ENCODE peak calls at places on chromosome 15, in six cellular contexts. W is CD8-positive, alpha-beta memory T cell; T is keratinocyte; S is IMR-90; F is Peyer's patch; G is sigmoid colon. C is an unnamed sample. For H3K36me3 and H3K9me3, the result is how much of the 10 kb centered on the place peaks cover.

GRCh38 chr15:75363786-75364185 is 4.6 kb downstream of the MAN2C1 start:
- DNase-seq in F (no peak), G (no peak), T (no peak), S (no peak), W (no peak), C (no peak)

GRCh38 chr15:90597477-90598052 is 67.8 kb downstream of the CRTC3 start:
- DNase-seq in S (no peak), T (no peak), F (no peak), G (no peak), W (peak), C (no peak)

GRCh38 chr15:68583936-68584703 is 5.3 kb downstream of the CORO2B start:
- DNase-seq in F (no peak), W (no peak), G (no peak), S (no peak), T (no peak), C (peak)

GRCh38 chr15:70856884-70857546 is 3.1 kb upstream of the LARP6 start:
- DNase-seq in S (peak), T (peak), G (peak), W (no peak), F (no peak), C (peak)

GRCh38 chr15:78804391-78804792 is 6.9 kb downstream of the ADAMTS7 start:
- DNase-seq in W (no peak), F (no peak), T (no peak), G (no peak), S (no peak), C (no peak)

GRCh38 chr15:35484231-35484945 is 61.6 kb downstream of the DPH6 start:
- DNase-seq in S (no peak), W (no peak), F (no peak), T (no peak), G (no peak), C (no peak)

GRCh38 chr15:63403254-63403945 is 21.8 kb upstream of the CA12 start:
- DNase-seq in T (no peak), W (no peak), G (no peak), F (no peak), S (no peak), C (no peak)

GRCh38 chr15:50939911-50940310 is 31.4 kb downstream of the AP4E1 start:
- DNase-seq in G (no peak), T (no peak), W (no peak), F (no peak), S (peak), C (no peak)

GRCh38 chr15:35308802-35309201 is 223.7 kb upstream of the NANOGP8 start:
- DNase-seq in G (peak), W (no peak), S (peak), T (no peak), F (no peak), C (no peak)

GRCh38 chr15:21261396-21261964 is 178.8 kb downstream of the POTEB3 start:
- DNase-seq in G (peak), S (no peak), F (no peak), W (no peak), T (no peak), C (no peak)

GRCh38 chr15:69930754-69931153 is 167.0 kb downstream of the TLE3 start:
- DNase-seq in G (no peak), F (no peak), W (no peak), S (no peak), T (no peak), C (peak)

GRCh38 chr15:72934006-72934405 is 118.3 kb upstream of the NEO1 start:
- DNase-seq in T (no peak), S (peak), G (no peak), W (no peak), F (no peak), C (no peak)

GRCh38 chr15:79416876-79417275 is 15.3 kb upstream of the MINAR1 start:
- DNase-seq in G (no peak), T (no peak), F (no peak), W (no peak), S (no peak), C (no peak)

GRCh38 chr15:69723404-69724097 is 270.9 kb downstream of the RPLP1 start:
- DNase-seq in S (no peak), F (no peak), T (no peak), G (peak), W (no peak), C (no peak)

GRCh38 chr15:74793135-74794028 is 11.5 kb downstream of the CSK start:
- DNase-seq in S (no peak), G (peak), W (peak), F (peak), T (no peak), C (no peak)

GRCh38 chr15:65512807-65513416 is 4.6 kb downstream of the DPP8 start:
- DNase-seq in G (peak), W (peak), F (no peak), S (no peak), T (no peak), C (peak)

GRCh38 chr15:88247914-88248313 is 8.6 kb downstream of the NTRK3 start:
- DNase-seq in T (no peak), W (no peak), F (no peak), S (no peak), G (no peak), C (no peak)

GRCh38 chr15:83436513-83437158 is 10.5 kb upstream of the SH3GL3 start:
- DNase-seq in F (no peak), T (no peak), W (no peak), G (no peak), S (peak), C (no peak)

GRCh38 chr15:27601239-27601942 is 497.7 kb downstream of the OCA2 start:
- DNase-seq in S (no peak), T (no peak), F (no peak), W (no peak), G (no peak), C (no peak)

GRCh38 chr15:23033979-23034378 is 5.4 kb downstream of the TUBGCP5 start:
- DNase-seq in T (no peak), S (no peak), W (no peak), F (no peak), G (no peak), C (no peak)

GRCh38 chr15:79154491-79155182 is 64.1 kb upstream of the RASGRF1 start:
- DNase-seq in G (no peak), T (no peak), S (no peak), W (no peak), F (no peak), C (no peak)

GRCh38 chr15:30922469-30923311 is 19.0 kb downstream of the FAN1 start:
- DNase-seq in S (peak), G (peak), W (no peak), T (no peak), F (no peak), C (no peak)

GRCh38 chr15:37099321-37100108 is 834 bp downstream of the MEIS2 start:
- DNase-seq in F (no peak), S (peak), W (no peak), G (peak), T (no peak), C (no peak)

GRCh38 chr15:31360843-31361763 is 34.5 kb downstream of the KLF13 start:
- DNase-seq in T (no peak), W (peak), G (no peak), F (peak), S (no peak), C (no peak)

GRCh38 chr15:81386947-81387346 is 12.9 kb upstream of the TMC3 start:
- DNase-seq in F (no peak), S (peak), T (no peak), G (no peak), W (no peak), C (no peak)

GRCh38 chr15:82263350-82263749 is 732 bp downstream of the SAXO2 start:
- DNase-seq in W (no peak), F (no peak), S (no peak), T (no peak), G (no peak), C (no peak)

GRCh38 chr15:54017911-54018310 is 39.7 kb downstream of the UNC13C start:
- DNase-seq in W (no peak), F (no peak), G (no peak), S (no peak), T (no peak), C (no peak)

GRCh38 chr15:31752905-31753304 is 277.4 kb upstream of the CHRNA7 start:
- DNase-seq in F (no peak), G (no peak), W (no peak), T (no peak), S (no peak), C (no peak)

GRCh38 chr15:79985571-79985970 is 14.6 kb upstream of the BCL2A1 start:
- DNase-seq in S (no peak), T (no peak), G (no peak), F (no peak), W (no peak), C (no peak)

GRCh38 chr15:61228025-61228901 is 839 bp downstream of the RORA start:
- DNase-seq in F (no peak), S (peak), W (no peak), T (no peak), G (peak), C (no peak)

GRCh38 chr15:62344806-62345539 is 179.9 kb upstream of the C2CD4B start:
- DNase-seq in F (peak), S (peak), T (peak), G (no peak), W (peak), C (no peak)

GRCh38 chr15:63818191-63818590 is 15.6 kb downstream of the HERC1 start:
- DNase-seq in F (no peak), S (peak), G (no peak), T (no peak), W (no peak), C (no peak)

GRCh38 chr15:35431281-35431680 is 114.7 kb downstream of the DPH6 start:
- DNase-seq in F (no peak), T (no peak), G (no peak), S (no peak), W (no peak), C (no peak)

GRCh38 chr15:55915876-55916567 is 77.4 kb downstream of the NEDD4 start:
- DNase-seq in T (no peak), G (no peak), F (no peak), W (no peak), S (peak), C (no peak)

GRCh38 chr15:88882745-88883144 is 12.6 kb downstream of the HAPLN3 start:
- DNase-seq in S (peak), F (no peak), T (no peak), W (no peak), G (no peak), C (no peak)

GRCh38 chr15:77118787-77119410 is 48.0 kb upstream of the TSPAN3 start:
- DNase-seq in T (no peak), F (no peak), S (peak), W (peak), G (no peak), C (peak)

GRCh38 chr15:46709461-46709860 is 1007.8 kb upstream of the SEMA6D start:
- DNase-seq in G (no peak), F (no peak), T (no peak), W (no peak), S (no peak), C (no peak)

GRCh38 chr15:40441736-40442531 is 1.2 kb downstream of the BAHD1 start:
- DNase-seq in W (no peak), S (no peak), G (no peak), F (peak), T (no peak), C (no peak)

GRCh38 chr15:69664572-69665326 is 212.1 kb downstream of the RPLP1 start:
- DNase-seq in W (no peak), T (no peak), F (no peak), G (no peak), S (no peak), C (no peak)

GRCh38 chr15:44647036-44647435 is 16.4 kb downstream of the SPG11 start:
- DNase-seq in F (no peak), S (no peak), G (no peak), T (no peak), W (no peak), C (no peak)
- H3K36me3 ChIP-seq in F (half or more), S (under half), G (under half), T (under half), W (under half), C (half or more)

GRCh38 chr15:101368868-101369642 is 74.0 kb upstream of the SNRPA1 start:
- DNase-seq in W (no peak), S (no peak), T (no peak), F (no peak), G (no peak), C (no peak)

GRCh38 chr15:101368086-101368780 is 73.2 kb upstream of the SNRPA1 start:
- DNase-seq in W (no peak), F (no peak), T (no peak), S (no peak), G (no peak), C (no peak)

GRCh38 chr15:101370330-101371024 is 75.4 kb upstream of the SNRPA1 start:
- DNase-seq in S (no peak), W (no peak), T (no peak), F (no peak), G (no peak), C (no peak)

GRCh38 chr15:101371081-101371480 is 76.0 kb upstream of the SNRPA1 start:
- DNase-seq in G (no peak), F (no peak), W (no peak), S (no peak), T (no peak), C (no peak)

DNA sequence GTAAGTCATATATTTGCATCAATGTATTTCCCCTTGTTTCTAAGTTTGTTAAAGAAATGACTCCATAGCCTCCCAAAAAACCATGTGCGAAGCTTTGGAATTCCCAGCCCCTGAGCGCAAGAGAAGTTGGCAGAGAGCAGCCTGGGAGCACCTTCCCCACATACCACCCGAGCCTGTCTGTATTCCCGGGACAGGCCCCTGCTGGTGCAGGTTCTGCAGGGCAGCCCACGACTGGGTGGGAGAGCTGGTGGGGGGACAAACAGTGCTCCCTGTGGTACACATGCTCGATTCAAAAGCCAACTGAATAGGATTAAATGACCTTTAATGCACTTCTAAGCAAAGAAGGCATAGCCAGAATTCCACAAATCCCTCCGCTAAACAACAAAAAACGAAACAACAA is 74.6 kb upstream of the SNRPA1 start:
- DNase-seq in T (no peak), G (no peak), W (no peak), S (no peak), F (no peak), C (no peak)
- H3K9me3 ChIP-seq in T (under half), G (under half), W (under half), S (under half), F (under half), C (under half)

GRCh38 chr15:98806275-98806895 is 158.0 kb downstream of the IGF1R start:
- DNase-seq in G (no peak), S (no peak), T (no peak), F (no peak), W (no peak), C (no peak)

GRCh38 chr15:98812711-98813441 is 164.5 kb downstream of the IGF1R start:
- DNase-seq in W (no peak), S (no peak), T (no peak), F (no peak), G (no peak), C (no peak)

GRCh38 chr15:98805434-98806274 is 157.3 kb downstream of the IGF1R start:
- DNase-seq in G (no peak), W (no peak), F (no peak), S (peak), T (no peak), C (no peak)

GRCh38 chr15:98807262-98807661 is 158.9 kb downstream of the IGF1R start:
- DNase-seq in G (no peak), T (no peak), S (peak), F (no peak), W (no peak), C (no peak)

DNA sequence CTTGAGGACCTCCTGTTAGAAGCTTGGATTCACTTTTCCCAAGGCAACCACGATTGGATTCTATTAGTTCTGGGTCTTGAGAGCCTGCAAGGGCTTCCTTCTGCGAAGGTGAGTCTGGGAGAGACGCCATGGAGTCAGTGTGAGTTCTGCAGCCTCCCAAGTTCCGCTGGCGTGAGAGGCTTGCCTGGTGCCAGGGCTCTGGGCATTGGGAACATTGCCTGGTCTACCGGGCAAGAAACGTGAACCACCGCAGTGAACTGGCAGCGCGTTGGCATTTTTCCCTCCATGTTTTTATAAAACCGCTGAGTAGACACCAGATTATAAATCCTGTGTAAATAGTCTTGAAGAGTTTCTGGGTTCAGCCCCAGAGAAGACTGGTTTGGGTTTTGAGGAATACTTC is 160.9 kb downstream of the IGF1R start:
- DNase-seq in F (no peak), G (peak), S (no peak), W (no peak), T (no peak), C (no peak)
- H3K27ac ChIP-seq in F (no peak), G (no peak), S (no peak), W (no peak), T (no peak), C (peak)

GRCh38 chr15:100959066-100960050 is 40.2 kb downstream of the LRRK1 start:
- DNase-seq in W (no peak), F (no peak), G (no peak), T (no peak), S (no peak), C (no peak)
- H3K36me3 ChIP-seq in W (under half), F (under half), G (under half), T (under half), S (under half), C (under half)

DNA sequence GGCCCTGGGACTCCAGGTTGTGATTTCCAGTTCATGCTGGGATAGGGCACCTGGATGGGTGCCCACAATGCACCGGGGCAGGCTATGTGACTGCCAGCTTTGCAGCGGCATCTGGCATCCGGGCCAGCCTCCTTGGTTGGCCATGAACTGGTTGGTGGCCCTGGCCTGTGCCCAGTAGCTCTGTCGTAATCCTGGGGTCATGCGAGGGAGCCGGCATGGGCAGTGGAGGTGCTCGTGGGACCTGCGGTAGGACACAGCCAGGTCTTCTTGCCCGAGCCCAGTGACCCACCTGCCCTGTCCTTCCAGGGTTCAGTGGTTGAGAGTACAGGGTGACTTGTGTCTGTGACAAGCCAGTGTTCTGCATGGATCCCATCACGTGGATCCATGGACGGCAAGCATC is 237.9 kb downstream of the SNRPN start:
- DNase-seq in F (no peak), S (no peak), W (no peak), T (no peak), G (no peak), C (no peak)
- H3K9me3 ChIP-seq in F (under half), S (half or more), W (under half), T (under half), G (under half), C (under half)

GRCh38 chr15:66587020-66587419 is 21.2 kb upstream of the LCTL start:
- DNase-seq in S (no peak), G (no peak), F (no peak), W (no peak), T (no peak), C (no peak)
- H3K27ac ChIP-seq in S (no peak), G (no peak), F (no peak), W (no peak), T (no peak), C (no peak)

GRCh38 chr15:41734079-41734478 is 40.2 kb upstream of the MAPKBP1 start:
- DNase-seq in S (peak), T (no peak), W (no peak), F (no peak), G (no peak), C (no peak)

GRCh38 chr15:41730543-41730942 is 43.7 kb upstream of the MAPKBP1 start:
- DNase-seq in F (no peak), G (no peak), S (no peak), T (no peak), W (no peak), C (no peak)

GRCh38 chr15:41732487-41732886 is 41.8 kb upstream of the MAPKBP1 start:
- DNase-seq in W (no peak), G (no peak), S (no peak), T (no peak), F (no peak), C (no peak)

DNA sequence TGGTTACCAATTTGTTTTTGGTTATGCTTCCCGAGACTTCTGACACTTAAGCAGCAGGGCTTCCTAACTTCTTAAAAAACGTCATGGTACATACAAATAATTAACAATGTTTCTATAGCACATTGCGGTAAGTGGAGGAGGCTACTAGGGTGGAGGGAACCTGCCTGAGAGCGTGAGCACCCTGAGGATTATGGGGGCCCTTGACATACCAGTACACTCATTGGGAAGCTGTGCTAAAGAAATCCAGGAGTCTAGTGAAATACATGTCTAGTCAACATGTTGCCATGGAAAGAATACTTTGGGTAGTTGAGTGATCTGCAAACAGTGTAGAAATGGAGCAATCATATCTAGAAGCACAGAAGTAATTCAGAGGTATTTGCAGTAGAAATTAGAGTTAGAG is 39.3 kb upstream of the MAPKBP1 start:
- DNase-seq in S (no peak), T (no peak), G (no peak), F (no peak), W (no peak), C (no peak)
- H3K36me3 ChIP-seq in S (under half), T (under half), G (under half), F (half or more), W (under half), C (under half)

GRCh38 chr15:59963322-59963721 is 40.8 kb upstream of the FOXB1 start:
- DNase-seq in T (no peak), W (no peak), G (no peak), S (no peak), F (no peak), C (no peak)
- H3K9me3 ChIP-seq in T (under half), W (under half), G (under half), S (under half), F (under half), C (under half)

GRCh38 chr15:38879909-38880471 is 315.4 kb upstream of the RASGRP1 start:
- DNase-seq in F (no peak), W (no peak), G (peak), T (no peak), S (peak), C (peak)
- H3K27ac ChIP-seq in F (no peak), W (no peak), G (peak), T (no peak), S (peak), C (peak)